ENCODE peak calls at places on chromosomes 7 and 10, in five cellular contexts. One of them, this sample, is unnamed.

GRCh38 chr7:156907656-156908055 is 14.7 kb upstream of the LMBR1 start:
- DNase-seq in fibroblast of the aortic adventitia: no peak
- DNase-seq in activated T-cell treated with anti-CD3 and anti-CD28 coated beads, Interleukin-2, amount 50 U/mL, for 1 hour: no peak
- DNase-seq in NCI-H1048: no peak
- DNase-seq in stimulated activated CD8-positive, alpha-beta memory T cell treated with anti-CD3 and anti-CD28 coated beads, Interleukin-15, amount 100 ng/mL, for 4 hours: no peak
- DNase-seq in this sample: no peak

GRCh38 chr10:132124201-132124920 is 58.6 kb downstream of the JAKMIP3 start:
- DNase-seq in activated T-cell treated with anti-CD3 and anti-CD28 coated beads, Interleukin-2, amount 50 U/mL, for 1 hour: no peak
- DNase-seq in stimulated activated CD8-positive, alpha-beta memory T cell treated with anti-CD3 and anti-CD28 coated beads, Interleukin-15, amount 100 ng/mL, for 4 hours: no peak
- DNase-seq in NCI-H1048: no peak
- DNase-seq in fibroblast of the aortic adventitia: no peak
- DNase-seq in this sample: no peak

GRCh38 chr7:138064856-138065357 is 11.4 kb upstream of the AKR1D1 start:
- DNase-seq in stimulated activated CD8-positive, alpha-beta memory T cell treated with anti-CD3 and anti-CD28 coated beads, Interleukin-15, amount 100 ng/mL, for 4 hours: no peak
- DNase-seq in fibroblast of the aortic adventitia: peak
- DNase-seq in activated T-cell treated with anti-CD3 and anti-CD28 coated beads, Interleukin-2, amount 50 U/mL, for 1 hour: no peak
- DNase-seq in NCI-H1048: no peak
- DNase-seq in this sample: no peak

GRCh38 chr10:125592897-125593296 is 90.1 kb downstream of the TEX36 start:
- DNase-seq in activated T-cell treated with anti-CD3 and anti-CD28 coated beads, Interleukin-2, amount 50 U/mL, for 1 hour: no peak
- DNase-seq in stimulated activated CD8-positive, alpha-beta memory T cell treated with anti-CD3 and anti-CD28 coated beads, Interleukin-15, amount 100 ng/mL, for 4 hours: no peak
- DNase-seq in NCI-H1048: no peak
- DNase-seq in fibroblast of the aortic adventitia: no peak
- DNase-seq in this sample: no peak

GRCh38 chr10:80173441-80173840 is 31.9 kb downstream of the ANXA11 start:
- DNase-seq in fibroblast of the aortic adventitia: no peak
- DNase-seq in NCI-H1048: no peak
- DNase-seq in stimulated activated CD8-positive, alpha-beta memory T cell treated with anti-CD3 and anti-CD28 coated beads, Interleukin-15, amount 100 ng/mL, for 4 hours: no peak
- DNase-seq in activated T-cell treated with anti-CD3 and anti-CD28 coated beads, Interleukin-2, amount 50 U/mL, for 1 hour: no peak
- DNase-seq in this sample: no peak

GRCh38 chr10:16116404-16117304 is 256.3 kb upstream of the MINDY3 start:
- DNase-seq in stimulated activated CD8-positive, alpha-beta memory T cell treated with anti-CD3 and anti-CD28 coated beads, Interleukin-15, amount 100 ng/mL, for 4 hours: no peak
- DNase-seq in activated T-cell treated with anti-CD3 and anti-CD28 coated beads, Interleukin-2, amount 50 U/mL, for 1 hour: no peak
- DNase-seq in NCI-H1048: no peak
- DNase-seq in fibroblast of the aortic adventitia: peak
- DNase-seq in this sample: no peak

GRCh38 chr10:104043854-104044253 is 41.8 kb downstream of the COL17A1 start:
- DNase-seq in stimulated activated CD8-positive, alpha-beta memory T cell treated with anti-CD3 and anti-CD28 coated beads, Interleukin-15, amount 100 ng/mL, for 4 hours: no peak
- DNase-seq in NCI-H1048: no peak
- DNase-seq in activated T-cell treated with anti-CD3 and anti-CD28 coated beads, Interleukin-2, amount 50 U/mL, for 1 hour: no peak
- DNase-seq in fibroblast of the aortic adventitia: no peak
- DNase-seq in this sample: no peak

GRCh38 chr10:98225000-98225399 is 43.0 kb downstream of the LOXL4 start:
- DNase-seq in activated T-cell treated with anti-CD3 and anti-CD28 coated beads, Interleukin-2, amount 50 U/mL, for 1 hour: no peak
- DNase-seq in fibroblast of the aortic adventitia: peak
- DNase-seq in NCI-H1048: no peak
- DNase-seq in stimulated activated CD8-positive, alpha-beta memory T cell treated with anti-CD3 and anti-CD28 coated beads, Interleukin-15, amount 100 ng/mL, for 4 hours: no peak
- DNase-seq in this sample: no peak

GRCh38 chr7:15015545-15016314 is 113.2 kb upstream of the DGKB start:
- DNase-seq in stimulated activated CD8-positive, alpha-beta memory T cell treated with anti-CD3 and anti-CD28 coated beads, Interleukin-15, amount 100 ng/mL, for 4 hours: no peak
- DNase-seq in fibroblast of the aortic adventitia: peak
- DNase-seq in NCI-H1048: peak
- DNase-seq in activated T-cell treated with anti-CD3 and anti-CD28 coated beads, Interleukin-2, amount 50 U/mL, for 1 hour: no peak
- DNase-seq in this sample: no peak

GRCh38 chr7:130009848-130010688 is 41.1 kb downstream of the ZC3HC1 start:
- DNase-seq in fibroblast of the aortic adventitia: peak
- DNase-seq in NCI-H1048: no peak
- DNase-seq in stimulated activated CD8-positive, alpha-beta memory T cell treated with anti-CD3 and anti-CD28 coated beads, Interleukin-15, amount 100 ng/mL, for 4 hours: no peak
- DNase-seq in activated T-cell treated with anti-CD3 and anti-CD28 coated beads, Interleukin-2, amount 50 U/mL, for 1 hour: no peak
- DNase-seq in this sample: no peak

GRCh38 chr10:132509506-132510173 is 27.9 kb upstream of the INPP5A start:
- DNase-seq in stimulated activated CD8-positive, alpha-beta memory T cell treated with anti-CD3 and anti-CD28 coated beads, Interleukin-15, amount 100 ng/mL, for 4 hours: no peak
- DNase-seq in NCI-H1048: no peak
- DNase-seq in fibroblast of the aortic adventitia: no peak
- DNase-seq in activated T-cell treated with anti-CD3 and anti-CD28 coated beads, Interleukin-2, amount 50 U/mL, for 1 hour: no peak
- DNase-seq in this sample: no peak

GRCh38 chr10:130806426-130806825 is 505.1 kb downstream of the TCERG1L start:
- DNase-seq in fibroblast of the aortic adventitia: no peak
- DNase-seq in stimulated activated CD8-positive, alpha-beta memory T cell treated with anti-CD3 and anti-CD28 coated beads, Interleukin-15, amount 100 ng/mL, for 4 hours: no peak
- DNase-seq in activated T-cell treated with anti-CD3 and anti-CD28 coated beads, Interleukin-2, amount 50 U/mL, for 1 hour: no peak
- DNase-seq in NCI-H1048: no peak
- DNase-seq in this sample: no peak

GRCh38 chr10:103145860-103146466 is 47.1 kb downstream of the NT5C2 start:
- DNase-seq in fibroblast of the aortic adventitia: peak
- DNase-seq in stimulated activated CD8-positive, alpha-beta memory T cell treated with anti-CD3 and anti-CD28 coated beads, Interleukin-15, amount 100 ng/mL, for 4 hours: no peak
- DNase-seq in activated T-cell treated with anti-CD3 and anti-CD28 coated beads, Interleukin-2, amount 50 U/mL, for 1 hour: no peak
- DNase-seq in NCI-H1048: no peak
- DNase-seq in this sample: no peak

GRCh38 chr10:44981172-44982113 is 2.8 kb upstream of the DEPP1 start:
- DNase-seq in fibroblast of the aortic adventitia: peak
- DNase-seq in NCI-H1048: no peak
- DNase-seq in activated T-cell treated with anti-CD3 and anti-CD28 coated beads, Interleukin-2, amount 50 U/mL, for 1 hour: no peak
- DNase-seq in stimulated activated CD8-positive, alpha-beta memory T cell treated with anti-CD3 and anti-CD28 coated beads, Interleukin-15, amount 100 ng/mL, for 4 hours: no peak
- DNase-seq in this sample: no peak

GRCh38 chr10:76117949-76118348 is 686.5 kb downstream of the LRMDA start:
- DNase-seq in activated T-cell treated with anti-CD3 and anti-CD28 coated beads, Interleukin-2, amount 50 U/mL, for 1 hour: no peak
- DNase-seq in fibroblast of the aortic adventitia: peak
- DNase-seq in stimulated activated CD8-positive, alpha-beta memory T cell treated with anti-CD3 and anti-CD28 coated beads, Interleukin-15, amount 100 ng/mL, for 4 hours: no peak
- DNase-seq in NCI-H1048: no peak
- DNase-seq in this sample: no peak

GRCh38 chr7:156650042-156650441 is 9.5 kb downstream of the RNF32 start:
- DNase-seq in activated T-cell treated with anti-CD3 and anti-CD28 coated beads, Interleukin-2, amount 50 U/mL, for 1 hour: no peak
- DNase-seq in fibroblast of the aortic adventitia: no peak
- DNase-seq in NCI-H1048: no peak
- DNase-seq in stimulated activated CD8-positive, alpha-beta memory T cell treated with anti-CD3 and anti-CD28 coated beads, Interleukin-15, amount 100 ng/mL, for 4 hours: no peak
- DNase-seq in this sample: no peak

GRCh38 chr10:5146920-5147254 is 38.1 kb downstream of the AKR1C8 start:
- DNase-seq in NCI-H1048: no peak
- DNase-seq in stimulated activated CD8-positive, alpha-beta memory T cell treated with anti-CD3 and anti-CD28 coated beads, Interleukin-15, amount 100 ng/mL, for 4 hours: no peak
- DNase-seq in activated T-cell treated with anti-CD3 and anti-CD28 coated beads, Interleukin-2, amount 50 U/mL, for 1 hour: no peak
- DNase-seq in fibroblast of the aortic adventitia: no peak
- DNase-seq in this sample: no peak

GRCh38 chr7:158949359-158949758 is 93.0 kb downstream of the DYNC2I1 start:
- DNase-seq in stimulated activated CD8-positive, alpha-beta memory T cell treated with anti-CD3 and anti-CD28 coated beads, Interleukin-15, amount 100 ng/mL, for 4 hours: no peak
- DNase-seq in NCI-H1048: no peak
- DNase-seq in fibroblast of the aortic adventitia: no peak
- DNase-seq in activated T-cell treated with anti-CD3 and anti-CD28 coated beads, Interleukin-2, amount 50 U/mL, for 1 hour: no peak
- DNase-seq in this sample: no peak